ENCODE peak calls at places on chromosomes 5 and 9, in six cellular contexts. E is mesothelial cell of epicardium, A is MCF 10A, H is HFFc6, Z is heart right ventricle, N is GM13976. F is an unnamed sample.

GRCh38 chr9:87718852-87719612 is 6.9 kb upstream of the CTSL start:
- DNase-seq in Z (no peak), E (no peak), A (no peak), N (no peak), H (no peak), F (no peak)

GRCh38 chr9:113624721-113625120 is 161.2 kb downstream of the RGS3 start:
- DNase-seq in A (no peak), H (peak), E (no peak), Z (peak), N (no peak), F (no peak)

GRCh38 chr5:21397693-21398092 is 1409.7 kb upstream of the CDH18 start:
- DNase-seq in E (no peak), Z (no peak), N (no peak), H (no peak), A (no peak), F (no peak)

GRCh38 chr5:77957-78804 is 13.8 kb upstream of the PLEKHG4B start:
- DNase-seq in A (peak), H (peak), N (peak), Z (peak), E (no peak), F (no peak)

GRCh38 chr5:56698463-56699381 is 116.6 kb upstream of the MAP3K1 start:
- DNase-seq in N (no peak), E (no peak), H (no peak), A (no peak), Z (no peak), F (no peak)

GRCh38 chr5:154418344-154418820 is 27.4 kb upstream of the SAP30L start:
- DNase-seq in H (no peak), E (no peak), Z (no peak), N (no peak), A (no peak), F (no peak)

GRCh38 chr9:79011461-79011860 is 560.3 kb upstream of the TLE4 start:
- DNase-seq in Z (no peak), E (no peak), A (no peak), H (no peak), N (no peak), F (no peak)

GRCh38 chr9:137138058-137138697 is 776 bp upstream of the GRIN1 start:
- DNase-seq in A (no peak), N (no peak), E (no peak), H (no peak), Z (no peak), F (no peak)

GRCh38 chr5:150077060-150077459 is 9.3 kb downstream of the CSF1R start:
- DNase-seq in Z (no peak), H (no peak), N (peak), A (no peak), E (no peak), F (no peak)

GRCh38 chr5:154801083-154801482 is 45.9 kb downstream of the LARP1 start:
- DNase-seq in A (no peak), N (no peak), H (peak), E (no peak), Z (no peak), F (no peak)

GRCh38 chr5:40410939-40411635 is 268.6 kb upstream of the PTGER4 start:
- DNase-seq in Z (no peak), H (no peak), E (no peak), N (no peak), A (peak), F (no peak)

GRCh38 chr5:6788956-6789649 is 75.9 kb downstream of the TENT4A start:
- DNase-seq in N (no peak), E (no peak), Z (no peak), A (no peak), H (no peak), F (no peak)
- TF ChIP-seq CTCF in N (no peak), E (peak), Z (no peak), A (no peak), H (peak), F (no peak)

GRCh38 chr5:123117989-123118388 is 28.9 kb downstream of the PRDM6 start:
- DNase-seq in N (no peak), H (no peak), Z (no peak), E (no peak), A (no peak), F (no peak)

GRCh38 chr5:123116757-123117156 is 27.7 kb downstream of the PRDM6 start:
- DNase-seq in A (no peak), E (no peak), N (no peak), Z (no peak), H (peak), F (no peak)

GRCh38 chr5:123122273-123122672 is 33.2 kb downstream of the PRDM6 start:
- DNase-seq in A (no peak), E (no peak), H (no peak), N (no peak), Z (no peak), F (no peak)

GRCh38 chr5:123120197-123120596 is 31.2 kb downstream of the PRDM6 start:
- DNase-seq in E (no peak), A (peak), Z (no peak), H (no peak), N (no peak), F (no peak)

GRCh38 chr5:123119334-123119986 is 30.4 kb downstream of the PRDM6 start:
- DNase-seq in Z (no peak), H (peak), E (no peak), A (peak), N (no peak), F (no peak)
- TF ChIP-seq CTCF in Z (no peak), H (peak), E (no peak), A (no peak), N (no peak), F (no peak)

GRCh38 chr5:143506881-143507552 is 103.5 kb upstream of the NR3C1 start:
- DNase-seq in N (no peak), Z (no peak), A (peak), H (peak), E (no peak), F (no peak)
- TF ChIP-seq CTCF in N (no peak), Z (no peak), A (peak), H (peak), E (no peak), F (no peak)

GRCh38 chr5:86807046-86807712 is 189.4 kb downstream of the COX7C start:
- DNase-seq in E (no peak), Z (no peak), A (no peak), N (no peak), H (no peak), F (no peak)
- TF ChIP-seq CTCF in E (no peak), Z (no peak), A (no peak), N (no peak), H (no peak), F (no peak)

DNA sequence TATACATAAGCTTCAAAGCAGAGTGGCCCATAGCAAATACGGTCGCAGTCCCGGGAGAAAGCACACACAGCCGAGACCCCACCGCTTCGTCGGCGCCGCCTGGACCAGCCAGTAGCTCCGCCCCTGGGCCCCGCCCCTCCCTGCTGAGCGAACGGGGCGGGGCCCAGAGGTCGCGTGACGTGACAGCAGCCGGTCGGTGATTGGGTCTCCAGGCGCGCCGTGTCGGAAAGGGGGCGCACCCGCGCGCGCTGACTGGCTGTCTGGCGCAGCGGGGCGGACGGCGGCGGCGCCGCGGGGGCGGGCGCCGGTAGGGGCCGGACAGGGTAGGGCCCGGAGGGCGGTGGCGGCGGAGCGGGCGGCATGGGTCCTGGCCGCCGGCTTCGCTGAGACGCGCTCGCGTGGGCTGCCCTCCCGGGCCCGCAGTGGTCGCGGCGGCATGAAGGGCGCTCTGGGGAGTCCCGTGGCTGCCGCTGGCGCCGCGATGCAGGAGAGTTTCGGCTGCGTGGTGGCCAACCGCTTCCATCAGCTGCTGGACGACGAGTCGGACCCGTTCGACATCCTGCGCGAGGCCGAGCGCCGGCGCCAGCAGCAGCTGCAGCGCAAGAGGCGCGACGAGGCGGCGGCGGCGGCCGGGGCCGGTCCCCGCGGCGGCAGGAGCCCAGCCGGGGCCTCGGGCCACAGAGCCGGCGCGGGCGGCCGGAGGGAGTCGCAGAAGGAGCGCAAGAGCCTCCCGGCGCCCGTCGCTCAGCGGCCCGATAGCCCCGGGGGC is at the start of gene HABP4:
- DNase-seq in H (peak), E (peak), Z (peak), N (peak), A (peak), F (peak)
- TF ChIP-seq CTCF in H (no peak), E (no peak), Z (no peak), N (no peak), A (no peak), F (no peak)

GRCh38 chr9:126386088-126386487 is 59.5 kb downstream of the MVB12B start:
- DNase-seq in H (no peak), E (no peak), N (no peak), Z (no peak), A (peak), F (no peak)
- TF ChIP-seq CTCF in H (peak), E (no peak), N (no peak), Z (no peak), A (peak), F (no peak)

GRCh38 chr9:73009649-73010288 is 56.9 kb upstream of the ALDH1A1 start:
- DNase-seq in Z (no peak), N (no peak), E (no peak), A (no peak), H (no peak), F (no peak)
- TF ChIP-seq CTCF in Z (no peak), N (no peak), E (no peak), A (no peak), H (no peak), F (no peak)

F was measured in omental fat pad.